ENCODE peak calls at places on chromosomes 2 and 18, in ten cellular contexts. One of them, this sample, is unnamed.

GRCh38 chr2:33058716-33059451 is 112.1 kb downstream of the LTBP1 start:
- DNase-seq in thyroid gland: no peak
- DNase-seq in D341Med: no peak
- DNase-seq in DMS153: no peak
- DNase-seq in memory B cell: no peak
- DNase-seq in Kasumi-1: no peak
- DNase-seq in naive thymus-derived CD8-positive, alpha-beta T cell: no peak
- DNase-seq in right cardiac atrium: no peak
- DNase-seq in T-cell: no peak
- DNase-seq in CD4-positive, alpha-beta T cell: no peak
- DNase-seq in this sample: no peak

GRCh38 chr2:7835693-7836680 is 845.9 kb upstream of the ID2 start:
- DNase-seq in D341Med: no peak
- DNase-seq in right cardiac atrium: no peak
- DNase-seq in CD4-positive, alpha-beta T cell: no peak
- DNase-seq in thyroid gland: peak; percentile 84
- DNase-seq in Kasumi-1: no peak
- DNase-seq in naive thymus-derived CD8-positive, alpha-beta T cell: no peak
- DNase-seq in DMS153: peak; percentile 79
- DNase-seq in memory B cell: no peak
- DNase-seq in T-cell: peak; percentile 12
- DNase-seq in this sample: no peak

GRCh38 chr2:172996387-172996961 is 79.2 kb upstream of the MAP3K20 start:
- DNase-seq in right cardiac atrium: no peak
- DNase-seq in memory B cell: no peak
- DNase-seq in thyroid gland: no peak
- DNase-seq in T-cell: no peak
- DNase-seq in CD4-positive, alpha-beta T cell: no peak
- DNase-seq in Kasumi-1: no peak
- DNase-seq in D341Med: no peak
- DNase-seq in DMS153: no peak
- DNase-seq in naive thymus-derived CD8-positive, alpha-beta T cell: no peak
- DNase-seq in this sample: no peak

GRCh38 chr2:73112026-73112912 is 479 bp downstream of the RAB11FIP5 start:
- DNase-seq in thyroid gland: peak; percentile 35
- DNase-seq in D341Med: peak; percentile 74
- DNase-seq in Kasumi-1: no peak
- DNase-seq in DMS153: no peak
- DNase-seq in memory B cell: peak; percentile 22
- DNase-seq in right cardiac atrium: peak; percentile 75
- DNase-seq in CD4-positive, alpha-beta T cell: no peak
- DNase-seq in naive thymus-derived CD8-positive, alpha-beta T cell: no peak
- DNase-seq in T-cell: peak; percentile 28
- DNase-seq in this sample: no peak

GRCh38 chr2:172397136-172397825 is 30.1 kb upstream of the ITGA6 start:
- DNase-seq in T-cell: no peak
- DNase-seq in DMS153: no peak
- DNase-seq in memory B cell: no peak
- DNase-seq in thyroid gland: no peak
- DNase-seq in Kasumi-1: no peak
- DNase-seq in right cardiac atrium: no peak
- DNase-seq in CD4-positive, alpha-beta T cell: no peak
- DNase-seq in D341Med: no peak
- DNase-seq in naive thymus-derived CD8-positive, alpha-beta T cell: no peak
- DNase-seq in this sample: no peak

GRCh38 chr2:235021752-235022151 is 69.9 kb downstream of the SH3BP4 start:
- DNase-seq in D341Med: no peak
- DNase-seq in right cardiac atrium: no peak
- DNase-seq in naive thymus-derived CD8-positive, alpha-beta T cell: no peak
- DNase-seq in memory B cell: no peak
- DNase-seq in thyroid gland: no peak
- DNase-seq in Kasumi-1: no peak
- DNase-seq in T-cell: no peak
- DNase-seq in DMS153: no peak
- DNase-seq in CD4-positive, alpha-beta T cell: no peak
- DNase-seq in this sample: no peak

GRCh38 chr2:128310761-128311160 is 7.9 kb downstream of the HS6ST1 start:
- DNase-seq in DMS153: no peak
- DNase-seq in naive thymus-derived CD8-positive, alpha-beta T cell: no peak
- DNase-seq in right cardiac atrium: no peak
- DNase-seq in CD4-positive, alpha-beta T cell: no peak
- DNase-seq in memory B cell: no peak
- DNase-seq in T-cell: no peak
- DNase-seq in D341Med: peak; percentile 4
- DNase-seq in thyroid gland: no peak
- DNase-seq in Kasumi-1: no peak
- DNase-seq in this sample: no peak

GRCh38 chr2:70552501-70553333 is 909 bp downstream of the TGFA start:
- DNase-seq in memory B cell: no peak
- DNase-seq in T-cell: peak; percentile 26
- DNase-seq in DMS153: no peak
- DNase-seq in Kasumi-1: no peak
- DNase-seq in right cardiac atrium: no peak
- DNase-seq in naive thymus-derived CD8-positive, alpha-beta T cell: no peak
- DNase-seq in D341Med: no peak
- DNase-seq in CD4-positive, alpha-beta T cell: no peak
- DNase-seq in thyroid gland: peak; percentile 17
- DNase-seq in this sample: no peak

GRCh38 chr2:19878268-19879046 is 23.3 kb downstream of the TTC32 start:
- DNase-seq in naive thymus-derived CD8-positive, alpha-beta T cell: no peak
- DNase-seq in T-cell: no peak
- DNase-seq in DMS153: no peak
- DNase-seq in memory B cell: no peak
- DNase-seq in D341Med: no peak
- DNase-seq in Kasumi-1: no peak
- DNase-seq in thyroid gland: no peak
- DNase-seq in right cardiac atrium: no peak
- DNase-seq in CD4-positive, alpha-beta T cell: no peak
- DNase-seq in this sample: no peak

GRCh38 chr2:142536501-142536900 is 341.0 kb upstream of the KYNU start:
- DNase-seq in memory B cell: no peak
- DNase-seq in DMS153: no peak
- DNase-seq in right cardiac atrium: no peak
- DNase-seq in thyroid gland: no peak
- DNase-seq in CD4-positive, alpha-beta T cell: no peak
- DNase-seq in Kasumi-1: no peak
- DNase-seq in naive thymus-derived CD8-positive, alpha-beta T cell: no peak
- DNase-seq in D341Med: no peak
- DNase-seq in T-cell: no peak
- DNase-seq in this sample: no peak

GRCh38 chr18:70576281-70577022 is 287.6 kb downstream of the SOCS6 start:
- DNase-seq in memory B cell: no peak
- DNase-seq in Kasumi-1: no peak
- DNase-seq in thyroid gland: no peak
- DNase-seq in D341Med: no peak
- DNase-seq in DMS153: no peak
- DNase-seq in naive thymus-derived CD8-positive, alpha-beta T cell: no peak
- DNase-seq in T-cell: no peak
- DNase-seq in right cardiac atrium: no peak
- DNase-seq in CD4-positive, alpha-beta T cell: no peak
- DNase-seq in this sample: no peak

GRCh38 chr2:238133499-238134392 is 4.7 kb upstream of the KLHL30 start:
- DNase-seq in T-cell: no peak
- DNase-seq in right cardiac atrium: peak; percentile 51
- DNase-seq in thyroid gland: no peak
- DNase-seq in DMS153: no peak
- DNase-seq in Kasumi-1: no peak
- DNase-seq in D341Med: no peak
- DNase-seq in memory B cell: no peak
- DNase-seq in naive thymus-derived CD8-positive, alpha-beta T cell: no peak
- DNase-seq in CD4-positive, alpha-beta T cell: no peak
- DNase-seq in this sample: no peak

GRCh38 chr2:231308631-231309414 is 86.7 kb upstream of the B3GNT7 start:
- DNase-seq in right cardiac atrium: no peak
- DNase-seq in Kasumi-1: no peak
- DNase-seq in thyroid gland: no peak
- DNase-seq in CD4-positive, alpha-beta T cell: no peak
- DNase-seq in DMS153: no peak
- DNase-seq in T-cell: no peak
- DNase-seq in naive thymus-derived CD8-positive, alpha-beta T cell: no peak
- DNase-seq in D341Med: no peak
- DNase-seq in memory B cell: no peak
- DNase-seq in this sample: no peak

GRCh38 chr2:119224391-119224972 is 848 bp downstream of the STEAP3 start:
- DNase-seq in T-cell: no peak
- DNase-seq in naive thymus-derived CD8-positive, alpha-beta T cell: no peak
- DNase-seq in thyroid gland: no peak
- DNase-seq in DMS153: no peak
- DNase-seq in Kasumi-1: no peak
- DNase-seq in CD4-positive, alpha-beta T cell: no peak
- DNase-seq in D341Med: no peak
- DNase-seq in memory B cell: no peak
- DNase-seq in right cardiac atrium: no peak
- DNase-seq in this sample: no peak

GRCh38 chr2:11343626-11344341 is 652 bp downstream of the ROCK2 start:
- DNase-seq in DMS153: peak; percentile 16
- DNase-seq in thyroid gland: peak; percentile 43
- DNase-seq in CD4-positive, alpha-beta T cell: peak; percentile 44
- DNase-seq in memory B cell: peak; percentile 5
- DNase-seq in Kasumi-1: peak; percentile 26
- DNase-seq in naive thymus-derived CD8-positive, alpha-beta T cell: peak; percentile 3
- DNase-seq in D341Med: peak; percentile 60
- DNase-seq in right cardiac atrium: peak; percentile 77
- DNase-seq in T-cell: peak; percentile 22
- DNase-seq in this sample: no peak

GRCh38 chr2:43226955-43227829 is 786 bp upstream of the ZFP36L2 start:
- DNase-seq in T-cell: peak; percentile 70
- DNase-seq in naive thymus-derived CD8-positive, alpha-beta T cell: peak; percentile 56
- DNase-seq in DMS153: peak; percentile 55
- DNase-seq in thyroid gland: peak; percentile 97
- DNase-seq in right cardiac atrium: peak; percentile 98
- DNase-seq in CD4-positive, alpha-beta T cell: peak; percentile 70
- DNase-seq in memory B cell: peak; percentile 47
- DNase-seq in D341Med: peak; percentile 78
- DNase-seq in Kasumi-1: peak; percentile 75
- DNase-seq in this sample: peak; percentile 77

GRCh38 chr2:98768765-98769476 is 38.0 kb upstream of the MGAT4A start:
- DNase-seq in memory B cell: no peak
- DNase-seq in T-cell: no peak
- DNase-seq in naive thymus-derived CD8-positive, alpha-beta T cell: no peak
- DNase-seq in CD4-positive, alpha-beta T cell: no peak
- DNase-seq in thyroid gland: no peak
- DNase-seq in Kasumi-1: no peak
- DNase-seq in right cardiac atrium: no peak
- DNase-seq in DMS153: peak; percentile 31
- DNase-seq in D341Med: no peak
- DNase-seq in this sample: no peak

GRCh38 chr2:42954227-42954962 is 162.0 kb upstream of the HAAO start:
- DNase-seq in Kasumi-1: no peak
- DNase-seq in memory B cell: no peak
- DNase-seq in DMS153: no peak
- DNase-seq in naive thymus-derived CD8-positive, alpha-beta T cell: no peak
- DNase-seq in right cardiac atrium: peak; percentile 76
- DNase-seq in CD4-positive, alpha-beta T cell: no peak
- DNase-seq in D341Med: no peak
- DNase-seq in T-cell: no peak
- DNase-seq in thyroid gland: no peak
- DNase-seq in this sample: no peak

GRCh38 chr2:160247295-160247694 is 47.2 kb upstream of the ITGB6 start:
- DNase-seq in naive thymus-derived CD8-positive, alpha-beta T cell: no peak
- DNase-seq in thyroid gland: no peak
- DNase-seq in Kasumi-1: no peak
- DNase-seq in right cardiac atrium: no peak
- DNase-seq in D341Med: no peak
- DNase-seq in memory B cell: no peak
- DNase-seq in DMS153: no peak
- DNase-seq in T-cell: no peak
- DNase-seq in CD4-positive, alpha-beta T cell: no peak
- DNase-seq in this sample: no peak

GRCh38 chr18:51009071-51009470 is 20.9 kb upstream of the SMAD4 start:
- DNase-seq in DMS153: peak; percentile 44
- DNase-seq in naive thymus-derived CD8-positive, alpha-beta T cell: no peak
- DNase-seq in CD4-positive, alpha-beta T cell: no peak
- DNase-seq in thyroid gland: peak; percentile 40
- DNase-seq in Kasumi-1: peak; percentile 31
- DNase-seq in T-cell: no peak
- DNase-seq in right cardiac atrium: no peak
- DNase-seq in memory B cell: no peak
- DNase-seq in D341Med: peak; percentile 65
- DNase-seq in this sample: no peak

GRCh38 chr2:109690457-109690821 is 76.3 kb downstream of the SOWAHC start:
- DNase-seq in DMS153: no peak
- DNase-seq in naive thymus-derived CD8-positive, alpha-beta T cell: no peak
- DNase-seq in Kasumi-1: no peak
- DNase-seq in CD4-positive, alpha-beta T cell: no peak
- DNase-seq in memory B cell: no peak
- DNase-seq in thyroid gland: no peak
- DNase-seq in right cardiac atrium: peak; percentile 36
- DNase-seq in D341Med: no peak
- DNase-seq in T-cell: no peak
- DNase-seq in this sample: no peak

GRCh38 chr18:46060359-46060841 is 11.7 kb downstream of the PSTPIP2 start:
- DNase-seq in thyroid gland: no peak
- DNase-seq in CD4-positive, alpha-beta T cell: no peak
- DNase-seq in naive thymus-derived CD8-positive, alpha-beta T cell: no peak
- DNase-seq in Kasumi-1: no peak
- DNase-seq in right cardiac atrium: no peak
- DNase-seq in DMS153: no peak
- DNase-seq in T-cell: no peak
- DNase-seq in memory B cell: no peak
- DNase-seq in D341Med: no peak
- DNase-seq in this sample: no peak

GRCh38 chr2:33258387-33258786 is 218.1 kb upstream of the RASGRP3 start:
- DNase-seq in D341Med: no peak
- DNase-seq in Kasumi-1: no peak
- DNase-seq in memory B cell: no peak
- DNase-seq in CD4-positive, alpha-beta T cell: no peak
- DNase-seq in naive thymus-derived CD8-positive, alpha-beta T cell: no peak
- DNase-seq in thyroid gland: no peak
- DNase-seq in T-cell: no peak
- DNase-seq in DMS153: no peak
- DNase-seq in right cardiac atrium: no peak
- DNase-seq in this sample: no peak

GRCh38 chr18:11147371-11147860 is 2.0 kb downstream of the PIEZO2 start:
- DNase-seq in Kasumi-1: no peak
- DNase-seq in DMS153: no peak
- DNase-seq in thyroid gland: no peak
- DNase-seq in T-cell: no peak
- DNase-seq in naive thymus-derived CD8-positive, alpha-beta T cell: no peak
- DNase-seq in D341Med: no peak
- DNase-seq in memory B cell: no peak
- DNase-seq in right cardiac atrium: no peak
- DNase-seq in CD4-positive, alpha-beta T cell: no peak
- DNase-seq in this sample: no peak

GRCh38 chr2:46803911-46804670 is 111.5 kb downstream of the MCFD2 start:
- DNase-seq in thyroid gland: no peak
- DNase-seq in memory B cell: no peak
- DNase-seq in naive thymus-derived CD8-positive, alpha-beta T cell: no peak
- DNase-seq in DMS153: no peak
- DNase-seq in D341Med: peak; percentile 15
- DNase-seq in Kasumi-1: no peak
- DNase-seq in T-cell: no peak
- DNase-seq in CD4-positive, alpha-beta T cell: no peak
- DNase-seq in right cardiac atrium: no peak
- DNase-seq in this sample: no peak

GRCh38 chr18:48992791-48993555 is 42.2 kb upstream of the SMAD7 start:
- DNase-seq in Kasumi-1: peak; percentile 95
- DNase-seq in right cardiac atrium: no peak
- DNase-seq in DMS153: no peak
- DNase-seq in T-cell: no peak
- DNase-seq in CD4-positive, alpha-beta T cell: no peak
- DNase-seq in memory B cell: peak; percentile 64
- DNase-seq in D341Med: no peak
- DNase-seq in thyroid gland: no peak
- DNase-seq in naive thymus-derived CD8-positive, alpha-beta T cell: peak; percentile 30
- DNase-seq in this sample: no peak

GRCh38 chr2:150588210-150588870 is 100.9 kb upstream of the RND3 start:
- DNase-seq in Kasumi-1: no peak
- DNase-seq in right cardiac atrium: no peak
- DNase-seq in thyroid gland: no peak
- DNase-seq in DMS153: no peak
- DNase-seq in T-cell: no peak
- DNase-seq in naive thymus-derived CD8-positive, alpha-beta T cell: no peak
- DNase-seq in CD4-positive, alpha-beta T cell: no peak
- DNase-seq in D341Med: no peak
- DNase-seq in memory B cell: no peak
- DNase-seq in this sample: no peak

GRCh38 chr18:29753379-29753778 is 1289.2 kb downstream of the DSC3 start:
- DNase-seq in thyroid gland: no peak
- DNase-seq in naive thymus-derived CD8-positive, alpha-beta T cell: no peak
- DNase-seq in D341Med: no peak
- DNase-seq in T-cell: no peak
- DNase-seq in memory B cell: no peak
- DNase-seq in DMS153: no peak
- DNase-seq in right cardiac atrium: no peak
- DNase-seq in Kasumi-1: no peak
- DNase-seq in CD4-positive, alpha-beta T cell: no peak
- DNase-seq in this sample: no peak